ENCODE peak calls at places on chromosomes 11 and 22, in ten cellular contexts. X, D, H, V, K, G, T, Z, P and B are unnamed samples.

GRCh38 chr11:134025086-134025437 is 43.8 kb upstream of the JAM3 start:
- DNase-seq in X (no peak), P (no peak), Z (no peak), V (no peak), H (no peak), D (no peak), T (no peak), G (no peak), K (no peak), B (no peak)

GRCh38 chr22:37633082-37633692 is 6.3 kb upstream of the SH3BP1 start:
- DNase-seq in D (peak; percentile 83), P (no peak), G (no peak), T (no peak), X (no peak), V (no peak), H (no peak), K (peak; percentile 88), Z (no peak), B (no peak)

GRCh38 chr22:40177738-40178416 is at the start of gene TNRC6B:
- DNase-seq in K (peak; percentile 99), V (peak; percentile 43), Z (peak; percentile 63), D (peak; percentile 69), G (peak; percentile 48), P (peak; percentile 94), X (peak; percentile 80), T (peak; percentile 75), H (peak; percentile 89), B (peak; percentile 97)

GRCh38 chr11:109728056-109728455 is 306.1 kb downstream of the C11orf87 start:
- DNase-seq in G (no peak), Z (no peak), T (peak; percentile 61), H (peak; percentile 94), V (no peak), K (peak; percentile 42), P (no peak), X (no peak), D (no peak), B (no peak)

GRCh38 chr22:36733271-36733670 is 29.7 kb upstream of the CACNG2 start:
- DNase-seq in H (no peak), K (no peak), G (no peak), V (no peak), X (no peak), T (no peak), Z (no peak), P (no peak), D (no peak), B (no peak)

GRCh38 chr11:103608566-103608965 is 427.9 kb upstream of the DDI1 start:
- DNase-seq in X (no peak), D (no peak), T (no peak), V (no peak), P (no peak), H (peak; percentile 66), G (no peak), K (peak; percentile 67), Z (peak; percentile 8), B (no peak)

GRCh38 chr11:719214-720016 is 13.4 kb downstream of the EPS8L2 start:
- DNase-seq in P (no peak), X (no peak), Z (no peak), K (peak; percentile 68), V (no peak), D (no peak), G (no peak), T (no peak), H (no peak), B (no peak)

GRCh38 chr11:47257518-47258316 is at the start of gene NR1H3:
- DNase-seq in X (no peak), T (peak; percentile 77), G (peak; percentile 84), V (no peak), P (no peak), H (peak; percentile 54), K (peak; percentile 53), D (no peak), Z (peak; percentile 83), B (no peak)

GRCh38 chr11:64996710-64997380 is at the start of gene BATF2:
- DNase-seq in D (no peak), P (peak; percentile 29), Z (peak; percentile 96), X (no peak), H (peak; percentile 61), V (no peak), T (peak; percentile 91), K (peak; percentile 83), G (peak; percentile 75), B (peak; percentile 68)

GRCh38 chr22:18042685-18043084 is 18.3 kb upstream of the MICAL3 start:
- DNase-seq in P (no peak), T (no peak), H (peak; percentile 35), V (no peak), X (no peak), K (peak; percentile 36), D (no peak), G (no peak), Z (peak; percentile 55), B (no peak)

GRCh38 chr11:27717377-27717776 is 17.1 kb upstream of the BDNF start:
- DNase-seq in Z (no peak), K (no peak), D (no peak), X (no peak), G (no peak), T (no peak), V (no peak), H (peak; percentile 50), P (no peak), B (no peak)

GRCh38 chr11:111762981-111763643 is 3.1 kb downstream of the PPP2R1B start:
- DNase-seq in K (peak; percentile 9), V (no peak), D (no peak), Z (no peak), P (no peak), G (no peak), X (no peak), H (peak; percentile 21), T (no peak), B (peak; percentile 66)

GRCh38 chr22:32999039-32999861 is 58.9 kb downstream of the SYN3 start:
- DNase-seq in H (no peak), V (no peak), P (no peak), Z (no peak), G (no peak), K (no peak), D (no peak), T (no peak), X (no peak), B (no peak)

GRCh38 chr22:26395926-26396325 is 33.1 kb upstream of the ASPHD2 start:
- DNase-seq in P (no peak), X (no peak), G (no peak), Z (no peak), T (no peak), H (no peak), V (no peak), D (no peak), K (no peak), B (no peak)

GRCh38 chr11:128694618-128695481 is 978 bp downstream of the FLI1 start:
- DNase-seq in H (no peak), T (no peak), P (no peak), Z (peak; percentile 37), K (no peak), D (no peak), X (no peak), V (no peak), G (no peak), B (no peak)